ENCODE peak calls at places on chromosomes 5 and 9, in four cellular contexts. Y, Q, K and D are unnamed samples.

GRCh38 chr5:60386398-60386797 is 313.6 kb downstream of the DEPDC1B start:
- DNase-seq in Y (no peak), Q (no peak), K (no peak), D (no peak)

GRCh38 chr5:1654786-1655495 is 131.2 kb upstream of the LPCAT1 start:
- DNase-seq in Y (no peak), Q (no peak), K (no peak), D (no peak)

GRCh38 chr9:120713257-120714087 is 798 bp downstream of the MEGF9 start:
- DNase-seq in Y (no peak), Q (peak), K (no peak), D (no peak)

GRCh38 chr5:175215906-175216305 is 228.1 kb downstream of the DRD1 start:
- DNase-seq in Y (no peak), Q (no peak), K (no peak), D (no peak)

GRCh38 chr9:127972316-127972871 is 8.4 kb downstream of the EEIG1 start:
- DNase-seq in Y (no peak), Q (no peak), K (no peak), D (no peak)

GRCh38 chr5:93022770-93023169 is 558.2 kb downstream of the NR2F1-AS1 start:
- DNase-seq in Y (no peak), Q (no peak), K (no peak), D (no peak)

GRCh38 chr5:128596071-128596470 is 58.0 kb upstream of the FBN2 start:
- DNase-seq in Y (peak), Q (peak), K (no peak), D (no peak)

GRCh38 chr9:37650873-37651768 is at the start of gene FRMPD1:
- DNase-seq in Y (peak), Q (peak), K (no peak), D (no peak)

GRCh38 chr9:134505032-134505431 is 136.6 kb upstream of the COL5A1 start:
- DNase-seq in Y (no peak), Q (no peak), K (no peak), D (no peak)

GRCh38 chr9:18330736-18331335 is 143.1 kb upstream of the ADAMTSL1 start:
- DNase-seq in Y (no peak), Q (no peak), K (no peak), D (no peak)

GRCh38 chr5:10448754-10449345 is 7.2 kb downstream of the ROPN1L start:
- DNase-seq in Y (no peak), Q (no peak), K (no peak), D (no peak)

GRCh38 chr5:172119921-172120688 is 67.9 kb downstream of the STK10 start:
- DNase-seq in Y (no peak), Q (no peak), K (no peak), D (no peak)

GRCh38 chr9:111481885-111482636 is 2.1 kb downstream of the ECPAS start:
- DNase-seq in Y (peak), Q (peak), K (peak), D (no peak)

GRCh38 chr5:26259081-26259480 is 779.3 kb downstream of the CDH9 start:
- DNase-seq in Y (no peak), Q (no peak), K (no peak), D (no peak)

GRCh38 chr9:98568234-98568922 is 140.4 kb downstream of the GABBR2 start:
- DNase-seq in Y (no peak), Q (no peak), K (no peak), D (no peak)